ENCODE peak calls at places on chromosomes 16 and 17, in nine cellular contexts. N is T-helper 17 cell; V is fibroblast of pulmonary artery; P is NCI-H82; U is GM20000; J is pancreas; H is CD8-positive, alpha-beta memory T cell; G is brain pericyte; F is ELF-1. E is an unnamed sample.

GRCh38 chr16:48605518-48606110 is 4.4 kb downstream of the N4BP1 start:
- DNase-seq in G (no peak), F (no peak), J (no peak), U (no peak), V (peak), H (no peak), N (no peak), P (no peak), E (no peak)

GRCh38 chr16:64736887-64737286 is 385.0 kb downstream of the CDH11 start:
- DNase-seq in G (no peak), F (no peak), U (no peak), P (no peak), H (no peak), V (no peak), J (no peak), N (no peak), E (no peak)

GRCh38 chr17:79404136-79404911 is 206.5 kb downstream of the RBFOX3 start:
- DNase-seq in J (peak), F (no peak), N (no peak), V (no peak), H (no peak), P (no peak), U (no peak), G (no peak), E (no peak)

GRCh38 chr16:47695746-47696145 is 234.6 kb downstream of the PHKB start:
- DNase-seq in N (no peak), V (no peak), H (no peak), J (no peak), P (no peak), G (no peak), F (no peak), U (no peak), E (no peak)

GRCh38 chr17:83103200-83103937 is 24.0 kb downstream of the METRNL start:
- DNase-seq in N (no peak), U (no peak), G (no peak), H (no peak), V (peak), P (peak), J (no peak), F (peak), E (no peak)

GRCh38 chr16:52066951-52067350 is 480.0 kb downstream of the TOX3 start:
- DNase-seq in H (no peak), P (no peak), U (no peak), J (no peak), V (no peak), G (no peak), N (no peak), F (no peak), E (no peak)

GRCh38 chr17:44898768-44899073 is 524 bp downstream of the EFTUD2 start:
- DNase-seq in P (no peak), G (no peak), H (no peak), U (no peak), J (no peak), F (no peak), N (no peak), V (peak), E (no peak)

GRCh38 chr16:85994492-85995433 is 95.8 kb downstream of the IRF8 start:
- DNase-seq in H (no peak), V (no peak), N (no peak), F (no peak), U (no peak), P (no peak), J (no peak), G (no peak), E (no peak)

GRCh38 chr16:102060-102855 is 24.2 kb downstream of the MPG start:
- DNase-seq in V (peak), U (no peak), J (no peak), H (no peak), N (no peak), G (peak), F (no peak), P (no peak), E (no peak)

GRCh38 chr17:9890124-9890523 is 14.9 kb downstream of the RCVRN start:
- DNase-seq in J (no peak), F (peak), G (no peak), V (no peak), N (no peak), P (peak), U (peak), H (no peak), E (no peak)

GRCh38 chr17:40168262-40168832 is 8.9 kb upstream of the RAPGEFL1 start:
- DNase-seq in U (peak), H (peak), N (no peak), J (no peak), V (peak), P (peak), G (no peak), F (peak), E (no peak)

GRCh38 chr17:18158022-18158600 is 25.5 kb upstream of the ALKBH5 start:
- DNase-seq in N (peak), V (peak), H (peak), P (peak), F (peak), G (no peak), J (peak), U (peak), E (peak)

GRCh38 chr17:64269687-64270649 is 6.9 kb upstream of the TEX2 start:
- DNase-seq in G (no peak), F (peak), P (no peak), J (no peak), N (no peak), V (no peak), U (no peak), H (no peak), E (no peak)

GRCh38 chr16:4604401-4604800 is 10.3 kb downstream of the UBALD1 start:
- DNase-seq in V (no peak), F (no peak), U (no peak), H (no peak), G (no peak), N (no peak), P (no peak), J (no peak), E (no peak)

GRCh38 chr16:88991813-88992350 is 14.9 kb upstream of the CBFA2T3 start:
- DNase-seq in G (no peak), F (peak), N (no peak), V (no peak), U (no peak), J (peak), H (no peak), P (no peak), E (no peak)

GRCh38 chr17:30600830-30601494 is 123.8 kb downstream of the GOSR1 start:
- DNase-seq in P (peak), H (peak), J (peak), G (no peak), V (peak), F (peak), N (no peak), U (peak), E (peak)

GRCh38 chr16:83619381-83620150 is 188.2 kb upstream of the HSBP1 start:
- DNase-seq in N (no peak), U (no peak), G (no peak), J (no peak), F (no peak), V (no peak), P (peak), H (no peak), E (no peak)

GRCh38 chr16:57778658-57779057 is 23.6 kb downstream of the KIFC3 start:
- DNase-seq in V (no peak), N (no peak), F (no peak), P (no peak), J (no peak), H (no peak), U (no peak), G (no peak), E (no peak)

GRCh38 chr17:3827124-3827773 is 18.8 kb downstream of the NCBP3 start:
- DNase-seq in N (peak), P (peak), H (peak), F (peak), J (no peak), G (no peak), U (peak), V (peak), E (peak)

GRCh38 chr17:76270127-76270592 is 5.0 kb downstream of the UBALD2 start:
- DNase-seq in V (no peak), U (peak), H (peak), P (no peak), G (no peak), N (no peak), F (no peak), J (peak), E (no peak)

E was measured in activated effector memory CD4-positive, alpha-beta T cell treated with Interleukin-2 at 50 U/mL for 16 hours.